ENCODE peak calls at places on chromosomes 3 and 15, in ten cellular contexts. V is endothelial cell; U is kidney tubule cell; R is effector memory CD4-positive, alpha-beta T cell; M is H54; J is NB4; H is fibroblast of mammary gland; Y is epithelial cell of prostate; X is HEK293T; N is sciatic nerve. S is an unnamed sample.

GRCh38 chr15:81941479-81941878 is 104.3 kb downstream of the MEX3B start:
- DNase-seq in H (no peak), Y (no peak), R (no peak), U (no peak), X (peak), M (no peak), N (no peak), J (no peak), V (no peak), S (no peak)

GRCh38 chr3:13160619-13161018 is 87.4 kb upstream of the IQSEC1 start:
- DNase-seq in X (no peak), J (no peak), M (no peak), N (no peak), U (no peak), Y (no peak), R (no peak), H (no peak), V (no peak), S (no peak)

GRCh38 chr3:71033681-71034220 is 549.8 kb downstream of the FOXP1 start:
- DNase-seq in J (no peak), R (no peak), U (no peak), N (no peak), X (no peak), M (no peak), Y (no peak), H (no peak), V (no peak), S (no peak)

GRCh38 chr3:126934991-126935390 is 47.9 kb upstream of the PLXNA1 start:
- DNase-seq in Y (no peak), N (peak), V (no peak), R (no peak), H (no peak), U (no peak), X (no peak), J (no peak), M (no peak), S (no peak)

GRCh38 chr3:4043867-4044575 is 244.8 kb downstream of the LRRN1 start:
- DNase-seq in N (no peak), M (no peak), U (peak), Y (no peak), X (no peak), V (no peak), H (peak), J (no peak), R (no peak), S (no peak)

GRCh38 chr15:70196314-70197291 is 98.9 kb upstream of the TLE3 start:
- DNase-seq in M (peak), Y (peak), N (no peak), U (peak), R (peak), X (peak), J (peak), H (peak), V (no peak), S (peak)

GRCh38 chr3:119315600-119316312 is 21.6 kb downstream of the ARHGAP31 start:
- DNase-seq in H (peak), U (no peak), V (no peak), R (no peak), N (no peak), J (no peak), M (no peak), X (no peak), Y (no peak), S (no peak)

GRCh38 chr3:40096561-40097506 is 212.7 kb upstream of the EIF1B start:
- DNase-seq in U (peak), X (no peak), R (no peak), H (no peak), V (no peak), M (no peak), J (no peak), N (no peak), Y (peak), S (no peak)

GRCh38 chr3:178397836-178398235 is 138.4 kb upstream of the KCNMB2 start:
- DNase-seq in V (no peak), U (no peak), Y (no peak), R (no peak), X (no peak), J (no peak), M (no peak), H (peak), N (no peak), S (no peak)

S was measured in RWPE2.